ENCODE peak calls at places on chromosomes 1 and 21, in seven cellular contexts. A is C1 segment of cervical spinal cord, J is globus pallidus, R is A549, M is H54, F is brain pericyte, S is SK-MEL-5. B is an unnamed sample.

GRCh38 chr1:100419072-100419471 is 66.8 kb downstream of the CDC14A start:
- DNase-seq in A (no peak), J (no peak), R (no peak), M (no peak), F (no peak), S (no peak), B (no peak)

GRCh38 chr1:59427155-59427554 is 130.3 kb downstream of the FGGY start:
- DNase-seq in A (no peak), J (no peak), R (peak), M (peak), F (no peak), S (no peak), B (no peak)

GRCh38 chr1:210819266-210819665 is 314.7 kb downstream of the KCNH1 start:
- DNase-seq in A (no peak), J (no peak), R (no peak), M (no peak), F (no peak), S (no peak), B (no peak)

GRCh38 chr1:177872563-177872900 is 97.3 kb downstream of the SEC16B start:
- DNase-seq in A (no peak), J (no peak), R (no peak), M (no peak), F (no peak), S (no peak), B (no peak)

GRCh38 chr1:227906550-227906991 is 41.2 kb downstream of the WNT9A start:
- DNase-seq in A (no peak), J (no peak), R (no peak), M (no peak), F (no peak), S (no peak), B (no peak)

GRCh38 chr1:25631750-25632495 is 15.3 kb downstream of the MAN1C1 start:
- DNase-seq in A (no peak), J (no peak), R (no peak), M (no peak), F (no peak), S (no peak), B (no peak)

GRCh38 chr1:204445860-204446412 is 34.3 kb upstream of the PPP1R15B start:
- DNase-seq in A (no peak), J (no peak), R (peak), M (peak), F (no peak), S (peak), B (no peak)

GRCh38 chr21:30434033-30434631 is 4.1 kb downstream of the KRTAP13-4 start:
- DNase-seq in A (no peak), J (peak), R (peak), M (peak), F (no peak), S (peak), B (no peak)

GRCh38 chr1:32907435-32907834 is 6.2 kb upstream of the TMEM54 start:
- DNase-seq in A (no peak), J (no peak), R (no peak), M (no peak), F (no peak), S (no peak), B (peak)

GRCh38 chr1:1889090-1889750 is 1.7 kb downstream of the GNB1 start:
- DNase-seq in A (no peak), J (no peak), R (no peak), M (no peak), F (no peak), S (no peak), B (no peak)

B was measured in AG09309.